ENCODE peak calls at places on chromosomes 11 and 22, in six cellular contexts. S is ovary, W is stomach, A is right lobe of liver, Y is Peyer's patch, I is body of pancreas. O is an unnamed sample.

GRCh38 chr11:35751664-35752061 is 89.1 kb downstream of the TRIM44 start:
- DNase-seq in I (no peak), A (no peak), S (no peak), W (no peak), Y (no peak), O (no peak)

GRCh38 chr11:20093775-20094174 is 66.5 kb downstream of the DBX1 start:
- DNase-seq in Y (no peak), I (no peak), A (no peak), S (no peak), W (no peak), O (no peak)

GRCh38 chr22:25120761-25121212 is 78.9 kb upstream of the CRYBB3 start:
- DNase-seq in Y (no peak), S (no peak), W (peak; percentile 55), I (peak; percentile 73), A (peak; percentile 84), O (no peak)

GRCh38 chr22:48065852-48066251 is 1303.4 kb downstream of the TBC1D22A start:
- DNase-seq in Y (peak; percentile 23), W (no peak), A (no peak), I (no peak), S (no peak), O (peak; percentile 48)

GRCh38 chr22:33038131-33038772 is 19.9 kb downstream of the SYN3 start:
- DNase-seq in I (no peak), Y (no peak), W (no peak), S (no peak), A (no peak), O (no peak)

GRCh38 chr11:29527391-29527936 is 489.4 kb downstream of the KCNA4 start:
- DNase-seq in I (peak; percentile 23), A (no peak), W (no peak), S (no peak), Y (no peak), O (no peak)

GRCh38 chr11:66121453-66121852 is 51.4 kb downstream of the PACS1 start:
- DNase-seq in I (no peak), A (no peak), W (no peak), S (no peak), Y (no peak), O (no peak)

GRCh38 chr11:96292291-96293010 is 50.5 kb downstream of the MAML2 start:
- DNase-seq in A (no peak), W (no peak), Y (no peak), S (no peak), I (no peak), O (no peak)

GRCh38 chr22:23670378-23671295 is 20.2 kb upstream of the RGL4 start:
- DNase-seq in A (peak; percentile 38), Y (no peak), I (no peak), W (no peak), S (no peak), O (peak; percentile 50)

GRCh38 chr11:119607726-119608125 is 121.3 kb downstream of the NECTIN1 start:
- DNase-seq in S (no peak), I (no peak), W (no peak), Y (no peak), A (no peak), O (no peak)

GRCh38 chr11:18566406-18566805 is 22.1 kb downstream of the UEVLD start:
- DNase-seq in S (no peak), W (no peak), I (no peak), Y (no peak), A (no peak), O (no peak)

GRCh38 chr22:41308054-41308453 is 6.7 kb downstream of the ZC3H7B start:
- DNase-seq in I (no peak), W (no peak), A (no peak), Y (no peak), S (no peak), O (peak; percentile 76)

GRCh38 chr22:28773461-28773867 is 969 bp downstream of the CCDC117 start:
- DNase-seq in A (no peak), W (no peak), Y (no peak), I (no peak), S (no peak), O (no peak)

GRCh38 chr11:17277024-17277584 is 565 bp downstream of the NUCB2 start:
- DNase-seq in A (no peak), W (no peak), S (no peak), Y (no peak), I (no peak), O (peak; percentile 77)

GRCh38 chr11:46352063-46352841 is 5.0 kb downstream of the DGKZ start:
- DNase-seq in Y (no peak), S (peak; percentile 69), I (peak; percentile 91), A (no peak), W (peak; percentile 87), O (no peak)

GRCh38 chr11:58659404-58659803 is 36.9 kb downstream of the CNTF start:
- DNase-seq in Y (no peak), A (no peak), W (no peak), S (no peak), I (peak; percentile 54), O (no peak)

GRCh38 chr11:26219506-26220117 is 112.3 kb upstream of the ANO3 start:
- DNase-seq in I (no peak), Y (no peak), S (no peak), A (no peak), W (no peak), O (no peak)

GRCh38 chr11:72814831-72815618 is 814 bp downstream of the ATG16L2 start:
- DNase-seq in I (peak; percentile 35), Y (no peak), A (no peak), S (no peak), W (no peak), O (no peak)

GRCh38 chr22:29009148-29009547 is 52.5 kb downstream of the C22orf31 start:
- DNase-seq in W (no peak), Y (no peak), A (no peak), S (no peak), I (no peak), O (no peak)

GRCh38 chr11:14022821-14023220 is 60.3 kb downstream of the SPON1 start:
- DNase-seq in W (no peak), I (no peak), S (no peak), A (no peak), Y (no peak), O (no peak)

GRCh38 chr11:23359297-23359696 is 499.0 kb upstream of the CCDC179 start:
- DNase-seq in W (no peak), S (no peak), Y (no peak), A (no peak), I (peak; percentile 63), O (no peak)

GRCh38 chr11:132158091-132158490 is 787.7 kb downstream of the NTM start:
- DNase-seq in I (no peak), S (no peak), Y (no peak), A (no peak), W (peak; percentile 27), O (no peak)

GRCh38 chr11:128207861-128208321 is 379.5 kb downstream of the ETS1 start:
- DNase-seq in I (no peak), A (no peak), Y (no peak), S (no peak), W (no peak), O (no peak)

GRCh38 chr22:36332623-36333331 is 55.0 kb downstream of the MYH9 start:
- DNase-seq in Y (no peak), A (no peak), S (no peak), W (peak; percentile 73), I (peak; percentile 73), O (no peak)

GRCh38 chr11:77590194-77590591 is 440 bp downstream of the AQP11 start:
- DNase-seq in Y (no peak), W (peak; percentile 45), A (peak; percentile 65), I (peak; percentile 56), S (peak; percentile 71), O (peak; percentile 73)

GRCh38 chr22:42138122-42138770 is 7.6 kb upstream of the CYP2D6 start:
- DNase-seq in S (no peak), Y (peak; percentile 40), A (no peak), I (no peak), W (no peak), O (no peak)

GRCh38 chr22:20127869-20128618 is 3.6 kb upstream of the ZDHHC8 start:
- DNase-seq in Y (no peak), A (no peak), W (no peak), I (no peak), S (no peak), O (no peak)

GRCh38 chr11:76185931-76186401 is 20.3 kb downstream of the WNT11 start:
- DNase-seq in A (no peak), I (peak; percentile 30), W (no peak), Y (no peak), S (peak; percentile 93), O (no peak)

GRCh38 chr11:130437848-130438247 is 9.4 kb upstream of the ADAMTS8 start:
- DNase-seq in W (no peak), A (no peak), I (no peak), Y (no peak), S (no peak), O (no peak)

GRCh38 chr11:73227571-73228211 is 9.6 kb downstream of the P2RY2 start:
- DNase-seq in A (peak; percentile 50), S (peak; percentile 34), W (peak; percentile 87), Y (peak; percentile 77), I (peak; percentile 84), O (peak; percentile 44)

GRCh38 chr22:41808400-41808799 is 7.9 kb downstream of the CCDC134 start:
- DNase-seq in S (no peak), A (no peak), I (no peak), W (no peak), Y (no peak), O (no peak)

GRCh38 chr11:82653752-82654151 is 79.9 kb downstream of the FAM181B start:
- DNase-seq in S (no peak), A (no peak), W (no peak), Y (no peak), I (no peak), O (no peak)
- H3K27ac ChIP-seq in S (no peak overlapping the region), A (no peak overlapping the region), W (no peak overlapping the region), Y (no peak overlapping the region), I (no peak overlapping the region), O (no peak overlapping the region)

DNA sequence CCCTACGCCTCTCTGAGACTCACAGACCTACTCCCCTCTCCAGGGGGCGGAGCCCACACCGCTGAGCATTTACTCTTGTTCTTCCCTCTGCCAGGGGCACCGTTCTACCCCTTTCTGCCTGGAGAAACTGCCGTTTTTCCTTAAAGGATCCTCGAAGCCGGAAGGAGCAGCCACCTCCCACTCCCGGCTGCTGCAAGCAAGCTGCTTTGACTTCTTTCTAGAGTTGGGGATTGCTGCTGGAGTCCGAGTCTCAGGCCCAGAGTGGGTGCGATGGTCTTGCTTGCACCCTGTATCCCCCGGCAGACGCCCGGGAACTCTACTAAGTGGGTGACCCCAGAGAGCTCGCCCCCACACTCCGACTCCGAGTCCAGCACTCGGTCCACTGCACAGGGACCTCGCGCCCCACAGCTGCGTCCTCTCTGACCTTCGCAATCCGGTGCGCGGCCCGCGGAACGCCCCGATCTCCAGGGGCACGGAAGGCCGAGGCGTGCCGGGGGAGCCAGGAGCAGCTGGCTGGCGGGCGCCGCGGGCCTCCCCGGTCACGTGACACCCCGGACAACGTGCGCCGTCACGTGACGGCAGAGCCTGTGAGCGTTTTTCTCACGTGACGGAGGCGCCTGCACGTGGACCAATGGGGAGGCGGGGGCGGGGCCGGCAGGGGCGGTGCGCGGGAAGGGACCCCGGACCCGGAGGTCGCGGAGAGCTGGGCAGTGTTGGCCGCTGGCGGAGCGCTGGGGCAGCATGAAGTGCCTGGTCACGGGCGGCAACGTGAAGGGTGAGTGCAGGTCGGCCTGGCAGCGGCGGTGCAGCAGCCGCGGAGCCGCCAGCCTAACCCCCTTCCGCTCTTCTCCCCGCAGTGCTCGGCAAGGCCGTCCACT is at the start of gene RAD9A:
- DNase-seq in I (peak; percentile 97), S (peak; percentile 97), Y (peak; percentile 97), W (peak; percentile 97), A (peak; percentile 97), O (peak; percentile 98)
- TF ChIP-seq POLR2A in I (peak; percentile 76), S (peak; percentile 29), Y (peak; percentile 65), W (no peak), A (peak; percentile 63), O (peak; percentile 31)

GRCh38 chr11:125069796-125070195 is 6.7 kb downstream of the SLC37A2 start:
- DNase-seq in I (no peak), S (no peak), A (no peak), W (no peak), Y (no peak), O (no peak)
- H3K27ac ChIP-seq in I (no peak overlapping the region), S (no peak overlapping the region), A (peak overlapping the region; percentile 42), W (no peak overlapping the region), Y (peak overlapping the region; percentile 39), O (peak overlapping the region; percentile 49)

GRCh38 chr11:9461068-9461759 is 402 bp downstream of the ZNF143 start:
- DNase-seq in S (peak; percentile 92), Y (peak; percentile 89), A (peak; percentile 91), W (peak; percentile 83), I (peak; percentile 86), O (peak; percentile 96)
- TF ChIP-seq POLR2A in S (peak; percentile 83), Y (peak; percentile 95), A (peak; percentile 96), W (no peak), I (peak; percentile 96), O (peak; percentile 89)

O was measured in sigmoid colon.